ENCODE peak calls at places on chromosomes 3 and 15, in nine cellular contexts. A is HS-5, U is HEK293T, C is heart right ventricle, V is fibroblast of pulmonary artery, K is RWPE1, J is GM13976, E is hypothalamus, Q is BJ. Z is an unnamed sample.

GRCh38 chr3:1963896-1964295 is 134.8 kb upstream of the CNTN4 start:
- DNase-seq in A (no peak), U (no peak), C (no peak), V (no peak), K (no peak), J (no peak), E (no peak), Q (no peak), Z (no peak)

GRCh38 chr15:29294732-29295131 is 25.1 kb upstream of the NSMCE3 start:
- DNase-seq in A (no peak), U (no peak), C (no peak), V (no peak), K (no peak), J (no peak), E (no peak), Q (no peak), Z (no peak)

GRCh38 chr3:66795365-66795764 is 202.7 kb upstream of the KBTBD8 start:
- DNase-seq in A (peak), U (no peak), C (no peak), V (no peak), K (no peak), J (no peak), E (no peak), Q (no peak), Z (no peak)

GRCh38 chr3:42853739-42854302 is 21.9 kb downstream of the CYP8B1 start:
- DNase-seq in A (no peak), U (no peak), C (no peak), V (no peak), K (no peak), J (no peak), E (no peak), Q (no peak), Z (no peak)

GRCh38 chr3:10962481-10963036 is 30.0 kb upstream of the SLC6A1 start:
- DNase-seq in A (no peak), U (no peak), C (no peak), V (no peak), K (no peak), J (no peak), E (no peak), Q (no peak), Z (no peak)

GRCh38 chr15:85463976-85464375 is 83.6 kb downstream of the AKAP13 start:
- DNase-seq in A (no peak), U (no peak), C (no peak), V (no peak), K (no peak), J (no peak), E (no peak), Q (no peak), Z (no peak)

GRCh38 chr15:78080088-78080460 is 2.6 kb upstream of the TBC1D2B start:
- DNase-seq in A (no peak), U (no peak), C (no peak), V (no peak), K (no peak), J (no peak), E (no peak), Q (no peak), Z (no peak)

GRCh38 chr15:29871401-29871800 is 49.1 kb upstream of the TJP1 start:
- DNase-seq in A (no peak), U (no peak), C (peak), V (no peak), K (no peak), J (no peak), E (no peak), Q (no peak), Z (no peak)

GRCh38 chr3:128296469-128297251 is 143.4 kb downstream of the EEFSEC start:
- DNase-seq in A (no peak), U (no peak), C (peak), V (no peak), K (no peak), J (no peak), E (no peak), Q (no peak), Z (peak)

GRCh38 chr3:64945171-64945684 is 257.4 kb upstream of the ADAMTS9 start:
- DNase-seq in A (no peak), U (no peak), C (peak), V (peak), K (no peak), J (no peak), E (no peak), Q (no peak), Z (peak)

GRCh38 chr15:69666441-69666882 is 213.8 kb downstream of the RPLP1 start:
- DNase-seq in A (no peak), U (no peak), C (peak), V (peak), K (no peak), J (peak), E (no peak), Q (no peak), Z (no peak)

GRCh38 chr3:131193671-131194291 is 167.1 kb downstream of the NEK11 start:
- DNase-seq in A (no peak), U (peak), C (no peak), V (peak), K (no peak), J (no peak), E (no peak), Q (no peak), Z (no peak)

GRCh38 chr3:115436767-115437301 is 186.5 kb upstream of the GAP43 start:
- DNase-seq in A (peak), U (no peak), C (no peak), V (peak), K (peak), J (no peak), E (no peak), Q (peak), Z (peak)

GRCh38 chr3:17585561-17586325 is 156.7 kb downstream of the TBC1D5 start:
- DNase-seq in A (no peak), U (no peak), C (no peak), V (peak), K (no peak), J (no peak), E (no peak), Q (no peak), Z (no peak)

GRCh38 chr3:56467108-56467507 is 1.2 kb downstream of the ERC2 start:
- DNase-seq in A (peak), U (peak), C (peak), V (peak), K (peak), J (peak), E (no peak), Q (no peak), Z (peak)

Z was measured in H1.